ENCODE peak calls at places on chromosomes 2 and 18, in eight cellular contexts. T is heart right ventricle; O is right cardiac atrium; R is right lobe of liver; M is heart left ventricle; D is IMR-90; W is aorta; N is CD8-positive, alpha-beta T cell. P is an unnamed sample.

GRCh38 chr2:9877726-9878125 is 34.5 kb downstream of the TAF1B start:
- ATAC-seq in O (no peak), R (no peak), T (no peak), N (no peak), D (no peak), W (no peak), M (no peak), P (no peak)

GRCh38 chr2:172208881-172209325 is 106.2 kb upstream of the DLX2 start:
- ATAC-seq in N (no peak), T (no peak), W (no peak), R (no peak), M (no peak), O (peak; percentile 65), D (peak; percentile 91), P (no peak)

GRCh38 chr2:30666307-30666874 is 140.9 kb downstream of the CAPN13 start:
- ATAC-seq in M (peak; percentile 67), T (peak; percentile 41), N (no peak), W (no peak), D (peak; percentile 73), O (peak; percentile 55), R (peak; percentile 40), P (peak; percentile 85)

GRCh38 chr2:196759378-196759706 is 40.1 kb downstream of the GTF3C3 start:
- ATAC-seq in D (peak; percentile 49), T (peak; percentile 39), R (no peak), N (no peak), W (peak; percentile 41), O (no peak), M (peak; percentile 57), P (no peak)

GRCh38 chr18:2935438-2936192 is 77.3 kb downstream of the LPIN2 start:
- ATAC-seq in T (no peak), O (no peak), D (peak; percentile 66), M (no peak), N (no peak), R (no peak), W (no peak), P (no peak)

GRCh38 chr2:96806468-96807126 is 9.5 kb upstream of the CNNM3 start:
- ATAC-seq in W (no peak), N (peak; percentile 90), R (no peak), O (no peak), T (no peak), M (no peak), D (no peak), P (no peak)

GRCh38 chr2:197993830-197994229 is 189.4 kb downstream of the PLCL1 start:
- ATAC-seq in R (no peak), N (no peak), T (no peak), D (no peak), M (no peak), W (no peak), O (no peak), P (no peak)

GRCh38 chr2:10012963-10013461 is 30.3 kb upstream of the KLF11 start:
- ATAC-seq in O (no peak), N (no peak), D (no peak), R (no peak), M (no peak), W (peak; percentile 30), T (no peak), P (no peak)

GRCh38 chr2:229633546-229633945 is 80.8 kb downstream of the DNER start:
- ATAC-seq in D (no peak), W (no peak), M (no peak), R (no peak), T (no peak), O (no peak), N (no peak), P (no peak)

GRCh38 chr2:52919668-52920067 is 847.9 kb upstream of the CHAC2 start:
- ATAC-seq in O (no peak), M (no peak), T (no peak), W (no peak), N (no peak), D (no peak), R (peak; percentile 77), P (no peak)

GRCh38 chr2:119408221-119408619 is 23.4 kb upstream of the TMEM37 start:
- ATAC-seq in W (peak; percentile 44), O (peak; percentile 47), M (peak; percentile 48), D (no peak), N (no peak), T (no peak), R (peak; percentile 58), P (peak; percentile 61)

GRCh38 chr2:138652378-138652777 is 127.8 kb downstream of the NXPH2 start:
- ATAC-seq in O (no peak), N (no peak), M (no peak), R (no peak), T (no peak), W (no peak), D (no peak), P (no peak)

GRCh38 chr2:8324164-8324848 is 357.6 kb upstream of the ID2 start:
- ATAC-seq in R (no peak), D (peak; percentile 72), O (no peak), M (no peak), W (no peak), N (no peak), T (no peak), P (no peak)

GRCh38 chr18:75203456-75204261 is 5.3 kb downstream of the PTGR3 start:
- ATAC-seq in W (no peak), O (no peak), M (peak; percentile 35), D (peak; percentile 21), N (no peak), R (no peak), T (peak; percentile 40), P (no peak)

GRCh38 chr2:216051350-216051749 is 30.3 kb downstream of the PECR start:
- ATAC-seq in M (no peak), O (no peak), W (no peak), D (no peak), N (no peak), R (no peak), T (no peak), P (no peak)

GRCh38 chr2:216206041-216206699 is 97.0 kb downstream of the XRCC5 start:
- ATAC-seq in D (no peak), N (no peak), M (no peak), W (no peak), R (no peak), O (no peak), T (no peak), P (no peak)

DNA sequence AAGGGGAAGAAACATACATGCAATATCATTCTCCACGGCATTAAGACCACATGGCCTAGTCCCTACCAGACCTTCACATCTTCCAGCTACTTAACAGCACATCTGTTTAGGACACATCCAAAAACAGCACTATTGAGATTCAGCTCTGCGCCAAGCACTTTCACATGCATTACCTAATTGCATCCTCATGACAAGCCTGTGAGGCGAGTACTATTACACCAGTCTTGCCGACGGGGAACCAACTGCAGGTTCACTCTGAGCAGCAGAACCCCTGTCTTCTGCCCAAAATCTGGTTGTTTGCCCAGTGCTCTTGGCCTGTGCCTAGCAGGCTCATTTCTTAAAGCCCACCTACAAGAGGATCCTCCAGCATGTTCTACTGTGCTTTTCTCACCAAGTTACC is 66.6 kb downstream of the AAK1 start:
- ATAC-seq in M (peak; percentile 56), W (no peak), D (no peak), O (no peak), R (no peak), T (peak; percentile 36), N (no peak), P (no peak)
- H3K4me1 ChIP-seq in M (peaks cover 23% of the 10 kb centered on the region), W (no peaks in the 10 kb centered on the region), D (peaks cover 19% of the 10 kb centered on the region), O (peaks cover 7% of the 10 kb centered on the region), R (peaks cover 2% of the 10 kb centered on the region), T (peaks cover 77% of the 10 kb centered on the region), N (peaks cover 68% of the 10 kb centered on the region), P (no peaks in the 10 kb centered on the region)

DNA sequence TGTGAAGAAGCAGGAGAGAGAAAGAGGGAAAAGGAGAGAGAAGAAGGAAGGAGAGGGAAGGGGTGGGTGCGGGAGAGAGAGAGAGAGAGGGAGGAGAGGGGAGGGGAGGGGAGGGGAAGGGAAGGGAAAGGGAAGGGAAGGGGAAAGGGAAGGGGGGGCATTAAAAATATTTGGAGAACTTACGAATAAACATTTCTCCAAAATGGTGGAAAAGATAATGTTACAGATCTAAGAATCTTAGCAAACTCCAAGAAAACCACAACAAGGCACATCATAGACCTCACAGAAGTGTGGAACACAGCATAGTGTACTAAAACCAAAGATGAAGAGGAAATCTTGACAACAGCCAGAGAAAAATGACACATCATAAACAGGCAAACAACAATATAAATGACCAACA is 83.1 kb downstream of the CRACDL start:
- ATAC-seq in W (no peak), R (no peak), M (no peak), T (no peak), O (no peak), N (no peak), D (no peak), P (no peak)
- H3K27ac ChIP-seq in W (no peak overlapping the region), R (no peak overlapping the region), M (no peak overlapping the region), T (no peak overlapping the region), O (no peak overlapping the region), N (no peak overlapping the region), D (no peak overlapping the region), P (no peak overlapping the region)

GRCh38 chr2:71465356-71465755 is 12.0 kb downstream of the DYSF start:
- ATAC-seq in R (no peak), M (no peak), N (no peak), D (no peak), O (no peak), W (no peak), T (no peak), P (no peak)

GRCh38 chr2:71466301-71467179 is 13.2 kb downstream of the DYSF start:
- ATAC-seq in N (no peak), W (peak; percentile 71), T (peak; percentile 73), O (peak; percentile 91), R (peak; percentile 79), D (peak; percentile 76), M (peak; percentile 58), P (peak; percentile 66)

GRCh38 chr2:71464389-71464788 is 11.0 kb downstream of the DYSF start:
- ATAC-seq in O (no peak), N (no peak), M (no peak), T (no peak), D (no peak), R (no peak), W (no peak), P (no peak)

GRCh38 chr2:71467180-71467815 is 13.9 kb downstream of the DYSF start:
- ATAC-seq in O (peak; percentile 28), W (no peak), N (no peak), M (no peak), R (no peak), T (peak; percentile 4), D (no peak), P (no peak)

DNA sequence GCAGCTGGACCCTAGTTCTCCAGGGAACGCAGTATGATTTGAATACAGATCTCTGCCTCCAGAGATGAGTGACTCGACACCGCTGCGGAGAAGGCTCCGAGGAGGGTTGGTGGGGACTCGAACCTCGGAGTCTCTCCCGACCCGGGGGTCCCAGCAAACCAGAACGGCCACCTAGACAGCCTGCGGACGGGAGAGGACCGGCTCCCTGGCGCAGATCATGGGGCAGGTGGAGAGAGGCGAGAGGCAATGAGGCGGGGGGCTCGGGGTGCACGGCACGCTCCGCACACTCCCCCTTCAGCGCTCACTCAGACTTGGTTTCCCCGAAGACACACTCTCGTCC is 12.6 kb downstream of the DYSF start:
- ATAC-seq in D (no peak), T (no peak), N (no peak), O (no peak), M (no peak), W (no peak), R (no peak), P (no peak)
- H3K4me1 ChIP-seq in D (no peaks in the 10 kb centered on the region), T (peaks cover 71% of the 10 kb centered on the region), N (no peaks in the 10 kb centered on the region), O (peaks cover 18% of the 10 kb centered on the region), M (peaks cover 38% of the 10 kb centered on the region), W (no peaks in the 10 kb centered on the region), R (no peaks in the 10 kb centered on the region), P (no peaks in the 10 kb centered on the region)

DNA sequence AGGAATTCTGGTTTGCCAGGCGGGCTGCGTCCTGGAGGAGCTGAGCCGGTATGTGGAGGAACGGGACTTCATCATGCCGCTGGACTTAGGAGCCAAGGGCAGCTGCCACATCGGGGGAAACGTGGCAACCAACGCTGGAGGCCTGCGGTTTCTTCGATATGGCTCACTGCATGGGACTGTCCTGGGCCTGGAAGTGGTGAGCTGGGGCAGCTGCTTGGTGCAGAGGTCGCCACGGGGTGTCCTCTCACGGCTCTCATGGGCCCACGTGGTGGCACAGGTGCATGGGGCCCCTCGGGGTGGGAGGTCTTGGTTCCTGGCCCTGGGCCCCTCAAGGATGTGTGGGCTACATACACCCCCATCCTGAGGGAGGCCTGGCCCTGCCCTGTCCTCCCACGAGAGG is 9.2 kb downstream of the D2HGDH start:
- ATAC-seq in O (no peak), D (no peak), N (no peak), R (peak; percentile 4), T (no peak), M (peak; percentile 8), W (no peak), P (no peak)
- H3K27ac ChIP-seq in O (no peak overlapping the region), D (no peak overlapping the region), N (no peak overlapping the region), R (peak overlapping the region; percentile 8), T (no peak overlapping the region), M (no peak overlapping the region), W (no peak overlapping the region), P (no peak overlapping the region)